ENCODE peak calls at places on chromosomes 4 and X, in eight cellular contexts. V is HCT116, B is fibroblast of the aortic adventitia, C is RWPE2, Z is upper lobe of right lung, D is thoracic aorta, M is cardiac fibroblast, W is H9. A is an unnamed sample.

GRCh38 chr4:103002551-103002950 is 17.0 kb downstream of the SLC9B1 start:
- DNase-seq in V (no peak), B (peak), C (no peak), Z (no peak), D (no peak), M (peak), W (no peak), A (no peak)

GRCh38 chrX:2732076-2732475 is 19.8 kb upstream of the XG start:
- DNase-seq in V (no peak), B (no peak), C (no peak), Z (no peak), D (no peak), M (no peak), W (no peak), A (no peak)

GRCh38 chr4:117326091-117326490 is 240.7 kb upstream of the TRAM1L1 start:
- DNase-seq in V (no peak), B (no peak), C (no peak), Z (no peak), D (no peak), M (no peak), W (no peak), A (no peak)

GRCh38 chr4:25178838-25179261 is 18.6 kb upstream of the SEPSECS start:
- DNase-seq in V (no peak), B (no peak), C (no peak), Z (no peak), D (no peak), M (no peak), W (no peak), A (no peak)

GRCh38 chrX:100410901-100411801 is 1.1 kb upstream of the PCDH19 start:
- DNase-seq in V (no peak), B (no peak), C (no peak), Z (no peak), D (no peak), M (no peak), W (peak), A (peak)

GRCh38 chr4:26132858-26133257 is 188.0 kb upstream of the RBPJ start:
- DNase-seq in V (no peak), B (no peak), C (no peak), Z (no peak), D (no peak), M (no peak), W (peak), A (no peak)

GRCh38 chrX:105314468-105314867 is 94.0 kb upstream of the TEX13A start:
- DNase-seq in V (no peak), B (peak), C (no peak), Z (no peak), D (no peak), M (peak), W (no peak), A (no peak)

GRCh38 chr4:47106561-47106960 is 75.2 kb downstream of the GABRB1 start:
- DNase-seq in V (no peak), B (peak), C (no peak), Z (no peak), D (no peak), M (no peak), W (no peak), A (no peak)

GRCh38 chrX:148457279-148457678 is 43.1 kb upstream of the AFF2 start:
- DNase-seq in V (no peak), B (no peak), C (no peak), Z (no peak), D (no peak), M (no peak), W (no peak), A (no peak)

GRCh38 chrX:153766098-153766817 is 2.2 kb downstream of the PLXNB3 start:
- DNase-seq in V (no peak), B (peak), C (peak), Z (peak), D (no peak), M (peak), W (peak), A (no peak)

GRCh38 chrX:24117288-24117687 is 32.2 kb upstream of the ZFX start:
- DNase-seq in V (no peak), B (peak), C (no peak), Z (no peak), D (no peak), M (peak), W (no peak), A (no peak)

GRCh38 chr4:18935956-18936355 is 914.4 kb upstream of the LCORL start:
- DNase-seq in V (no peak), B (no peak), C (no peak), Z (no peak), D (no peak), M (no peak), W (peak), A (no peak)

GRCh38 chr4:121827851-121828250 is 4.2 kb upstream of the CCNA2 start:
- DNase-seq in V (no peak), B (peak), C (no peak), Z (no peak), D (no peak), M (peak), W (no peak), A (no peak)

GRCh38 chrX:122770581-122770980 is 413.5 kb upstream of the GRIA3 start:
- DNase-seq in V (no peak), B (no peak), C (no peak), Z (no peak), D (no peak), M (no peak), W (no peak), A (no peak)

GRCh38 chrX:526295-527224 is 104.0 kb upstream of the SHOX start:
- DNase-seq in V (no peak), B (no peak), C (no peak), Z (no peak), D (no peak), M (no peak), W (no peak), A (no peak)

GRCh38 chrX:129781134-129782014 is 1.6 kb downstream of the SASH3 start:
- DNase-seq in V (no peak), B (no peak), C (no peak), Z (peak), D (no peak), M (no peak), W (no peak), A (peak)

GRCh38 chr4:133968174-133968573 is 233.4 kb downstream of the PABPC4L start:
- DNase-seq in V (no peak), B (no peak), C (no peak), Z (no peak), D (no peak), M (peak), W (no peak), A (no peak)

GRCh38 chr4:158949094-158949493 is 153.8 kb upstream of the RAPGEF2 start:
- DNase-seq in V (no peak), B (peak), C (no peak), Z (no peak), D (no peak), M (peak), W (no peak), A (no peak)

GRCh38 chr4:133581971-133582619 is 433.0 kb downstream of the PCDH10 start:
- DNase-seq in V (no peak), B (no peak), C (no peak), Z (no peak), D (no peak), M (peak), W (no peak), A (no peak)

GRCh38 chr4:86818845-86819244 is 30.3 kb downstream of the SLC10A6 start:
- DNase-seq in V (no peak), B (no peak), C (no peak), Z (no peak), D (no peak), M (no peak), W (peak), A (no peak)

GRCh38 chr4:82046796-82047195 is 327.0 kb downstream of the HNRNPD start:
- DNase-seq in V (no peak), B (no peak), C (no peak), Z (no peak), D (no peak), M (no peak), W (no peak), A (no peak)

GRCh38 chr4:10333942-10334341 is 123.3 kb downstream of the ZNF518B start:
- DNase-seq in V (no peak), B (no peak), C (peak), Z (no peak), D (no peak), M (no peak), W (peak), A (no peak)

GRCh38 chr4:158535130-158535614 is 13.5 kb downstream of the RXFP1 start:
- DNase-seq in V (peak), B (peak), C (no peak), Z (no peak), D (no peak), M (peak), W (no peak), A (no peak)

GRCh38 chrX:71612256-71612655 is 6.1 kb downstream of the CXCR3 start:
- DNase-seq in V (no peak), B (no peak), C (no peak), Z (no peak), D (no peak), M (no peak), W (no peak), A (no peak)

GRCh38 chr4:96108146-96108545 is 268.3 kb downstream of the PDHA2 start:
- DNase-seq in V (no peak), B (no peak), C (no peak), Z (no peak), D (no peak), M (peak), W (no peak), A (no peak)

GRCh38 chr4:81635747-81636146 is 164.0 kb upstream of the RASGEF1B start:
- DNase-seq in V (peak), B (no peak), C (no peak), Z (peak), D (no peak), M (no peak), W (no peak), A (no peak)

GRCh38 chr4:5467111-5467510 is 241.2 kb downstream of the EVC2 start:
- DNase-seq in V (no peak), B (no peak), C (no peak), Z (no peak), D (no peak), M (no peak), W (no peak), A (no peak)

GRCh38 chr4:25969374-25969773 is 55.4 kb downstream of the SMIM20 start:
- DNase-seq in V (no peak), B (no peak), C (no peak), Z (peak), D (no peak), M (no peak), W (no peak), A (no peak)

GRCh38 chrX:413322-414201 is 26.9 kb upstream of the PPP2R3B start:
- DNase-seq in V (no peak), B (peak), C (no peak), Z (no peak), D (no peak), M (peak), W (peak), A (peak)

GRCh38 chrX:20451936-20452335 is 185.2 kb upstream of the RPS6KA3 start:
- DNase-seq in V (no peak), B (no peak), C (no peak), Z (no peak), D (no peak), M (no peak), W (no peak), A (no peak)

GRCh38 chr4:151427268-151427667 is 18.3 kb downstream of the FHIP1A start:
- DNase-seq in V (no peak), B (no peak), C (no peak), Z (no peak), D (no peak), M (no peak), W (no peak), A (no peak)

GRCh38 chrX:9378980-9379696 is 85.7 kb upstream of the TBL1X start:
- DNase-seq in V (no peak), B (peak), C (no peak), Z (no peak), D (no peak), M (peak), W (no peak), A (no peak)

GRCh38 chrX:97332963-97333362 is 449.3 kb downstream of the RPA4 start:
- DNase-seq in V (no peak), B (peak), C (no peak), Z (no peak), D (no peak), M (peak), W (no peak), A (no peak)

GRCh38 chr4:827209-828081 is 1.5 kb upstream of the CPLX1 start:
- DNase-seq in V (no peak), B (no peak), C (peak), Z (peak), D (no peak), M (no peak), W (peak), A (no peak)

GRCh38 chr4:829761-830655 is 4.1 kb upstream of the CPLX1 start:
- DNase-seq in V (no peak), B (no peak), C (peak), Z (peak), D (no peak), M (no peak), W (no peak), A (peak)

GRCh38 chr4:829291-829690 is 3.4 kb upstream of the CPLX1 start:
- DNase-seq in V (no peak), B (no peak), C (no peak), Z (peak), D (no peak), M (no peak), W (no peak), A (no peak)

GRCh38 chr4:826508-827208 is 729 bp upstream of the CPLX1 start:
- DNase-seq in V (no peak), B (no peak), C (peak), Z (peak), D (no peak), M (no peak), W (peak), A (no peak)

GRCh38 chr4:828641-829271 is 2.8 kb upstream of the CPLX1 start:
- DNase-seq in V (no peak), B (peak), C (peak), Z (peak), D (no peak), M (peak), W (peak), A (no peak)
- TF ChIP-seq CTCF in V (no peak), B (peak), C (no peak), Z (no peak), D (no peak), M (peak), W (peak), A (peak)

GRCh38 chrX:7091923-7092322 is 55.6 kb upstream of the STS start:
- DNase-seq in V (no peak), B (no peak), C (no peak), Z (no peak), D (no peak), M (no peak), W (no peak), A (no peak)

GRCh38 chrX:7086384-7086783 is 61.1 kb upstream of the STS start:
- DNase-seq in V (no peak), B (no peak), C (no peak), Z (no peak), D (no peak), M (no peak), W (no peak), A (no peak)

GRCh38 chrX:7090506-7091095 is 56.9 kb upstream of the STS start:
- DNase-seq in V (no peak), B (no peak), C (no peak), Z (no peak), D (no peak), M (no peak), W (no peak), A (no peak)

GRCh38 chrX:7085879-7086278 is 61.6 kb upstream of the STS start:
- DNase-seq in V (no peak), B (no peak), C (no peak), Z (no peak), D (no peak), M (no peak), W (no peak), A (no peak)

GRCh38 chrX:7088968-7089615 is 58.4 kb upstream of the STS start:
- DNase-seq in V (no peak), B (no peak), C (no peak), Z (no peak), D (no peak), M (no peak), W (peak), A (no peak)
- TF ChIP-seq CTCF in V (no peak), B (no peak), C (no peak), Z (no peak), D (no peak), M (no peak), W (peak), A (peak)

DNA sequence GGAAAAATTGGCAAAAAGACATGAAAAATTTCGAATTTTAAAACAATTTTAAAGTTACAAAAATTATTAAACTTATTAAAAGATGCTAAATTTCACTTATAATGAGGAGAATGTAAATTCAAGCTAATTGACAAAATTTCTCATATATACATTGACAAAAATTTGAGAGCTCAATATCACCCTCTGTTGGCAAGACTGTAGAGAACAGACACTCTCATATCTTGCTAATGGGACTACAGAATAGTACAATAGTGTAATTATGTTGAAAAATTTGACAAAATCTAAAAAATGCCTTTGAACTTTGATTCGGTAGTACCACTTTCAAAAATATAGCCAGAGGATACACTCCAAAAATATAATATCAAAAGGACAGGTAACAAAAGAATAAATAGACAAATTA is 29.8 kb downstream of the DCAF8L2 start:
- DNase-seq in V (no peak), B (peak), C (no peak), Z (no peak), D (no peak), M (peak), W (no peak), A (no peak)
- TF ChIP-seq CTCF in V (peak), B (peak), C (peak), Z (peak), D (no peak), M (peak), W (peak), A (peak)

DNA sequence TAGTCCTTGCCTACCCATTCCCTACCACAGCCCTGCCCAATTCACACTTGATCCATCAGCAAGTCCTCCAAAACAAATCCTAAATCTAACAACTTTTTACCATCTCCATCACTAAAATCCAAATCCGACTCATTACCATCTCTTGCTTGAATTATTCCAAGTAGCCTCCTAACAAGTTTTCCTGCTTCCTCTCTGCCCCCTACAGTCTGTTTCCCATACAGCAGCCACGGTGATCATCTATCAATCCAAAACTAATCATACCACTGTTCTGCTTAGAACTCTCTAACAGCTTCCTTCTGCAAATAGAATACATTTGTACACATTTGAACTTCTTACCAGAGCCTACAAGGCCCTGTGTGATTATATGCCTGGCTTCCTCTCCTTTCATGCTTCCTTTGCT is 133.0 kb downstream of the SHROOM4 start:
- DNase-seq in V (no peak), B (no peak), C (no peak), Z (no peak), D (no peak), M (peak), W (no peak), A (no peak)
- TF ChIP-seq CTCF in V (no peak), B (peak), C (peak), Z (peak), D (no peak), M (peak), W (peak), A (peak)

GRCh38 chr4:107733431-107733925 is 13.4 kb upstream of the PAPSS1 start:
- DNase-seq in V (no peak), B (no peak), C (no peak), Z (no peak), D (no peak), M (no peak), W (no peak), A (no peak)

GRCh38 chr4:107736037-107736436 is 16.0 kb upstream of the PAPSS1 start:
- DNase-seq in V (no peak), B (no peak), C (no peak), Z (no peak), D (no peak), M (no peak), W (no peak), A (no peak)

GRCh38 chr4:107737470-107737869 is 17.4 kb upstream of the PAPSS1 start:
- DNase-seq in V (no peak), B (no peak), C (no peak), Z (no peak), D (no peak), M (peak), W (no peak), A (no peak)

GRCh38 chr4:107736924-107737448 is 17.0 kb upstream of the PAPSS1 start:
- DNase-seq in V (peak), B (peak), C (no peak), Z (no peak), D (no peak), M (peak), W (peak), A (no peak)

DNA sequence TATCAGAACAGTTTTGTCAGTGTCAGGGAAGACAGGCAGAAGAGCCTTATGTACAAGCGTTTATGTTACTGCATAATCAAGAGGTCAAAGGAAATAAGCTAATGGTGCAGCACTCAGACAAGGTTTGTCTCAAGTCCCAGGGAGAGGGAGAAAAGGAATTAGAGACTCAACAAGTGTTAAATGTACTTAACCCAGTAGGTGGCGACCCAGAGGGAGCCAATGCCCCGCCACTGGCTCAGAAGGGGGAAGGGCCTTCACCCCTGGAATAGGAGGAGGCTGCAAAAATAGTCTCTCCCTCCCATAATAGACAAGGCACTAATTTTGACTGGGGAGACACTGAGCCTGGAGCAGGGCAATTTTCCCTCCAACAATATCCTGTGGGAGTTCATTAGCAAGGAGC is 14.1 kb upstream of the PAPSS1 start:
- DNase-seq in V (no peak), B (no peak), C (no peak), Z (no peak), D (no peak), M (no peak), W (peak), A (no peak)
- TF ChIP-seq CTCF in V (peak), B (peak), C (no peak), Z (no peak), D (no peak), M (peak), W (peak), A (peak)

GRCh38 chrX:28802625-28803024 is 215.4 kb downstream of the IL1RAPL1 start:
- DNase-seq in V (no peak), B (no peak), C (no peak), Z (no peak), D (no peak), M (peak), W (no peak), A (no peak)
- TF ChIP-seq CTCF in V (peak), B (peak), C (peak), Z (no peak), D (no peak), M (peak), W (peak), A (peak)

GRCh38 chr4:148092316-148093014 is 349.7 kb downstream of the NR3C2 start:
- DNase-seq in V (no peak), B (peak), C (no peak), Z (no peak), D (no peak), M (no peak), W (no peak), A (no peak)

GRCh38 chr4:148090503-148091476 is 351.4 kb downstream of the NR3C2 start:
- DNase-seq in V (no peak), B (no peak), C (no peak), Z (no peak), D (no peak), M (no peak), W (no peak), A (peak)

GRCh38 chr4:148089624-148090023 is 352.6 kb downstream of the NR3C2 start:
- DNase-seq in V (no peak), B (no peak), C (no peak), Z (no peak), D (no peak), M (no peak), W (no peak), A (peak)

GRCh38 chr4:148091896-148092295 is 350.3 kb downstream of the NR3C2 start:
- DNase-seq in V (no peak), B (no peak), C (no peak), Z (no peak), D (no peak), M (no peak), W (no peak), A (no peak)

DNA sequence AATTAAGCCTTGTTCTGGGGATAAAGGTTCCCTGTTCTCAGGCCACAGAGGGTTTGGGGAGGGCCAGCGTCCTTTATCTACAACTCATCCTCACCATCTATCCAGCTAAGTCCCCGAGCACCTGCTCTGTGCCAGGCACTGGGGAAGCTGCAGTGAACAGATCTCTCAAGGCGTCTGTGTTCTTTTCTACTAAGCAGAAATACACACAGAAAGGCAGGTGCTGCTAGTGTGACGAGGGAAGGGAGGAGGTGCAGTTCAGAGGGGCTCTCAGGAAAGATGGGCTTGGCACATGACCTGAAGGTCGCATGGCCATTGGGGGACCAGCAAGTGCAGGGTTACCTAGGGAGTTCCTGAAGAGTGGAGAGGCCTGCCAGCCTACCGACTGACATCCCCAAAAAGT is 352.2 kb downstream of the NR3C2 start:
- DNase-seq in V (no peak), B (no peak), C (no peak), Z (no peak), D (no peak), M (no peak), W (no peak), A (peak)
- TF ChIP-seq CTCF in V (no peak), B (no peak), C (no peak), Z (no peak), D (no peak), M (no peak), W (no peak), A (no peak)